ENCODE peak calls at places on chromosome 9, in six cellular contexts. T is A549, O is NB4, C is HepG2, D is K562, Q is GM12878. S is an unnamed sample.

GRCh38 chr9:101702257-101702656 is 36.2 kb downstream of the GRIN3A start:
- DNase-seq in T (no peak), O (no peak), C (no peak), D (no peak), Q (no peak), S (no peak)

GRCh38 chr9:87212563-87213154 is 265.4 kb upstream of the GAS1 start:
- DNase-seq in T (no peak), O (no peak), C (no peak), D (no peak), Q (no peak), S (no peak)

GRCh38 chr9:5438301-5439162 is 807 bp upstream of the PLGRKT start:
- DNase-seq in T (no peak), O (no peak), C (no peak), D (no peak), Q (peak; percentile 89), S (peak; percentile 35)

GRCh38 chr9:37370968-37371563 is 51.4 kb upstream of the GRHPR start:
- DNase-seq in T (no peak), O (peak; percentile 7), C (no peak), D (no peak), Q (peak; percentile 98), S (no peak)

GRCh38 chr9:106878943-106879916 is 16.3 kb downstream of the ZNF462 start:
- DNase-seq in T (no peak), O (no peak), C (no peak), D (no peak), Q (no peak), S (peak; percentile 85)

GRCh38 chr9:87443461-87443860 is 54.2 kb upstream of the DAPK1 start:
- DNase-seq in T (no peak), O (no peak), C (no peak), D (no peak), Q (no peak), S (no peak)

GRCh38 chr9:87596862-87597261 is 99.2 kb downstream of the DAPK1 start:
- DNase-seq in T (no peak), O (no peak), C (no peak), D (no peak), Q (no peak), S (no peak)

GRCh38 chr9:124395826-124396225 is 19.4 kb downstream of the PSMB7 start:
- DNase-seq in T (no peak), O (no peak), C (no peak), D (no peak), Q (no peak), S (no peak)

GRCh38 chr9:38287420-38287985 is 105.0 kb upstream of the ALDH1B1 start:
- DNase-seq in T (no peak), O (no peak), C (no peak), D (no peak), Q (no peak), S (no peak)

GRCh38 chr9:38432922-38433510 is 8.8 kb upstream of the IGFBPL1 start:
- DNase-seq in T (peak; percentile 34), O (peak; percentile 37), C (peak; percentile 43), D (peak; percentile 44), Q (no peak), S (peak; percentile 37)

GRCh38 chr9:76687861-76688374 is 76.3 kb upstream of the PCA3 start:
- DNase-seq in T (no peak), O (peak; percentile 47), C (no peak), D (no peak), Q (no peak), S (peak; percentile 91)

GRCh38 chr9:90219548-90220118 is 423.0 kb downstream of the DIRAS2 start:
- DNase-seq in T (peak; percentile 28), O (no peak), C (peak; percentile 6), D (peak; percentile 10), Q (no peak), S (no peak)

GRCh38 chr9:93065321-93065720 is 6.8 kb downstream of the SUSD3 start:
- DNase-seq in T (no peak), O (peak; percentile 91), C (no peak), D (no peak), Q (no peak), S (no peak)

GRCh38 chr9:124248066-124248465 is 9.7 kb upstream of the NEK6 start:
- DNase-seq in T (no peak), O (no peak), C (no peak), D (no peak), Q (no peak), S (no peak)

GRCh38 chr9:126719677-126720435 is 85.0 kb upstream of the ZBTB43 start:
- DNase-seq in T (no peak), O (peak; percentile 74), C (peak; percentile 55), D (peak; percentile 43), Q (peak; percentile 53), S (peak; percentile 24)

GRCh38 chr9:135137398-135137832 is 49.9 kb downstream of the OLFM1 start:
- DNase-seq in T (no peak), O (no peak), C (no peak), D (no peak), Q (no peak), S (no peak)

GRCh38 chr9:37840560-37841194 is 40.1 kb downstream of the DCAF10 start:
- DNase-seq in T (no peak), O (peak; percentile 43), C (no peak), D (peak; percentile 89), Q (no peak), S (peak; percentile 47)

GRCh38 chr9:138071731-138072130 is 194.1 kb downstream of the CACNA1B start:
- DNase-seq in T (no peak), O (no peak), C (no peak), D (no peak), Q (no peak), S (no peak)

GRCh38 chr9:19430201-19430760 is 21.5 kb downstream of the ACER2 start:
- DNase-seq in T (no peak), O (no peak), C (no peak), D (no peak), Q (no peak), S (peak; percentile 50)

GRCh38 chr9:68643901-68644809 is 60.9 kb upstream of the PIP5K1B start:
- DNase-seq in T (no peak), O (peak; percentile 20), C (no peak), D (peak; percentile 76), Q (peak; percentile 63), S (no peak)

GRCh38 chr9:68637020-68637419 is 68.0 kb upstream of the PIP5K1B start:
- DNase-seq in T (no peak), O (no peak), C (no peak), D (no peak), Q (no peak), S (no peak)

GRCh38 chr9:68640421-68641089 is 64.5 kb upstream of the PIP5K1B start:
- DNase-seq in T (no peak), O (no peak), C (no peak), D (no peak), Q (peak; percentile 55), S (no peak)
- TF ChIP-seq MYC in T (no peak), O (no peak), C (no peak), D (no peak), Q (no peak), S (no peak)

DNA sequence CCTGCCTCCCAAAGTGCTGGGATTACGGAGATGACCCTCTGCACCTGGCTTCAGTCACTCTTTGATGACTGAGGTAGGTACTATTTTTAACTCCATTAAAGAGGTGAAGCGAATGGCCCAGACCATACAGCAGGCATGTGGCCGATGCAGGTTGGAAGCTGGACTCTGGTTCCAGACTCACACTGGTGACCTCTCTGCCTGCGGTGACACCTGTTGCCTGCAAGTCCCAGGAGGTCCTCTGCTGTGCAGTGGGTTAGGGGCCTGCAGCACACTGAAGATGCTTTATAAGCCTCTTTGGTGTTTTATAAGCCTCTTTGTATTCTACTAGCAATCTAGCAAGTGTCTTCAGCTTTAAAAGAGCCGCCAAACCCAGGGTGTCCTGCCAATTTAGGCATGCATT is 49.2 kb upstream of the PTCH1 start:
- DNase-seq in T (no peak), O (no peak), C (no peak), D (no peak), Q (no peak), S (no peak)
- TF ChIP-seq MYC in T (no peak), O (no peak), C (no peak), D (no peak), Q (no peak), S (no peak)

GRCh38 chr9:77752566-77752965 is 104.4 kb upstream of the GNA14 start:
- DNase-seq in T (no peak), O (no peak), C (no peak), D (no peak), Q (no peak), S (no peak)
- TF ChIP-seq MYC in T (no peak), O (no peak), C (no peak), D (no peak), Q (no peak), S (no peak)

GRCh38 chr9:16368425-16369087 is 501.9 kb downstream of the BNC2 start:
- DNase-seq in T (no peak), O (no peak), C (no peak), D (no peak), Q (no peak), S (peak; percentile 28)
- TF ChIP-seq MYC in T (no peak), O (no peak), C (no peak), D (no peak), Q (no peak), S (no peak)